ENCODE peak calls at places on chromosomes 5 and 9, in nine cellular contexts. One of them, this sample, is unnamed.
A peak's percentile ranks its signal among the peaks of the same experiment; 100 is the strongest.

GRCh38 chr5:173717959-173718358 is 101.5 kb upstream of the BOD1 start:
- DNase-seq in H7: no peak
- DNase-seq in NCI-H460: no peak
- DNase-seq in SK-N-SH: no peak
- DNase-seq in GM13977: no peak
- DNase-seq in GM12865: no peak
- DNase-seq in HEK293T: no peak
- DNase-seq in NCI-H1694 treated with DMSO at 0.1 percent for 48 hours: no peak
- DNase-seq in breast epithelium: no peak
- DNase-seq in this sample: peak; percentile 23

GRCh38 chr5:149795360-149795759 is 65.2 kb downstream of the PPARGC1B start:
- DNase-seq in GM12865: no peak
- DNase-seq in NCI-H1694 treated with DMSO at 0.1 percent for 48 hours: no peak
- DNase-seq in breast epithelium: no peak
- DNase-seq in NCI-H460: no peak
- DNase-seq in HEK293T: no peak
- DNase-seq in SK-N-SH: no peak
- DNase-seq in GM13977: no peak
- DNase-seq in H7: no peak
- DNase-seq in this sample: no peak

GRCh38 chr5:6495433-6496206 is 47.0 kb downstream of the UBE2QL1 start:
- DNase-seq in NCI-H460: no peak
- DNase-seq in SK-N-SH: no peak
- DNase-seq in NCI-H1694 treated with DMSO at 0.1 percent for 48 hours: no peak
- DNase-seq in GM13977: no peak
- DNase-seq in HEK293T: no peak
- DNase-seq in GM12865: no peak
- DNase-seq in breast epithelium: no peak
- DNase-seq in H7: no peak
- DNase-seq in this sample: no peak

GRCh38 chr5:142426129-142426641 is 101.4 kb upstream of the SPRY4 start:
- DNase-seq in SK-N-SH: no peak
- DNase-seq in breast epithelium: peak; percentile 41
- DNase-seq in GM13977: no peak
- DNase-seq in HEK293T: no peak
- DNase-seq in H7: no peak
- DNase-seq in NCI-H1694 treated with DMSO at 0.1 percent for 48 hours: no peak
- DNase-seq in NCI-H460: no peak
- DNase-seq in GM12865: no peak
- DNase-seq in this sample: no peak

GRCh38 chr5:28576022-28576421 is 1537.6 kb upstream of the CDH9 start:
- DNase-seq in GM13977: no peak
- DNase-seq in NCI-H460: no peak
- DNase-seq in breast epithelium: no peak
- DNase-seq in NCI-H1694 treated with DMSO at 0.1 percent for 48 hours: no peak
- DNase-seq in H7: peak; percentile 10
- DNase-seq in GM12865: no peak
- DNase-seq in HEK293T: peak; percentile 9
- DNase-seq in SK-N-SH: no peak
- DNase-seq in this sample: peak; percentile 66

GRCh38 chr9:3436629-3437028 is 89.2 kb downstream of the RFX3 start:
- DNase-seq in NCI-H460: no peak
- DNase-seq in HEK293T: no peak
- DNase-seq in H7: no peak
- DNase-seq in breast epithelium: no peak
- DNase-seq in GM13977: no peak
- DNase-seq in GM12865: no peak
- DNase-seq in NCI-H1694 treated with DMSO at 0.1 percent for 48 hours: peak; percentile 54
- DNase-seq in SK-N-SH: no peak
- DNase-seq in this sample: no peak

GRCh38 chr9:78312125-78312524 is 15.2 kb downstream of the PSAT1 start:
- DNase-seq in HEK293T: no peak
- DNase-seq in SK-N-SH: no peak
- DNase-seq in GM13977: no peak
- DNase-seq in breast epithelium: no peak
- DNase-seq in NCI-H460: no peak
- DNase-seq in H7: no peak
- DNase-seq in GM12865: no peak
- DNase-seq in NCI-H1694 treated with DMSO at 0.1 percent for 48 hours: no peak
- DNase-seq in this sample: no peak

GRCh38 chr5:111820072-111820471 is 63.1 kb upstream of the NREP start:
- DNase-seq in SK-N-SH: no peak
- DNase-seq in HEK293T: no peak
- DNase-seq in GM13977: no peak
- DNase-seq in NCI-H460: no peak
- DNase-seq in GM12865: no peak
- DNase-seq in breast epithelium: no peak
- DNase-seq in NCI-H1694 treated with DMSO at 0.1 percent for 48 hours: no peak
- DNase-seq in H7: no peak
- DNase-seq in this sample: no peak

GRCh38 chr5:140182803-140183367 is 7.9 kb downstream of the CYSTM1 start:
- DNase-seq in breast epithelium: no peak
- DNase-seq in GM12865: no peak
- DNase-seq in GM13977: no peak
- DNase-seq in HEK293T: no peak
- DNase-seq in SK-N-SH: no peak
- DNase-seq in NCI-H1694 treated with DMSO at 0.1 percent for 48 hours: no peak
- DNase-seq in H7: no peak
- DNase-seq in NCI-H460: no peak
- DNase-seq in this sample: peak; percentile 20

GRCh38 chr9:36748322-36748899 is 175.7 kb downstream of the MELK start:
- DNase-seq in GM12865: peak; percentile 38
- DNase-seq in H7: peak; percentile 87
- DNase-seq in HEK293T: peak; percentile 71
- DNase-seq in SK-N-SH: no peak
- DNase-seq in GM13977: peak; percentile 68
- DNase-seq in NCI-H1694 treated with DMSO at 0.1 percent for 48 hours: no peak
- DNase-seq in NCI-H460: peak; percentile 20
- DNase-seq in breast epithelium: no peak
- DNase-seq in this sample: peak; percentile 76

GRCh38 chr9:133842721-133843227 is 104.6 kb upstream of the SARDH start:
- DNase-seq in NCI-H460: no peak
- DNase-seq in GM13977: no peak
- DNase-seq in SK-N-SH: no peak
- DNase-seq in breast epithelium: no peak
- DNase-seq in HEK293T: no peak
- DNase-seq in NCI-H1694 treated with DMSO at 0.1 percent for 48 hours: peak; percentile 83
- DNase-seq in H7: peak; percentile 64
- DNase-seq in GM12865: no peak
- DNase-seq in this sample: no peak

GRCh38 chr5:126016256-126016655 is 407.0 kb upstream of the GRAMD2B start:
- DNase-seq in GM13977: no peak
- DNase-seq in HEK293T: no peak
- DNase-seq in GM12865: no peak
- DNase-seq in SK-N-SH: peak; percentile 33
- DNase-seq in NCI-H1694 treated with DMSO at 0.1 percent for 48 hours: peak; percentile 80
- DNase-seq in H7: no peak
- DNase-seq in breast epithelium: peak; percentile 36
- DNase-seq in NCI-H460: no peak
- DNase-seq in this sample: no peak

GRCh38 chr9:94697972-94698581 is 28.4 kb upstream of the AOPEP start:
- DNase-seq in HEK293T: peak; percentile 14
- DNase-seq in GM12865: no peak
- DNase-seq in H7: no peak
- DNase-seq in GM13977: no peak
- DNase-seq in SK-N-SH: no peak
- DNase-seq in NCI-H460: no peak
- DNase-seq in breast epithelium: no peak
- DNase-seq in NCI-H1694 treated with DMSO at 0.1 percent for 48 hours: no peak
- DNase-seq in this sample: peak; percentile 34

GRCh38 chr9:70902171-70902570 is 219.2 kb downstream of the TRPM3 start:
- DNase-seq in SK-N-SH: no peak
- DNase-seq in breast epithelium: no peak
- DNase-seq in NCI-H460: no peak
- DNase-seq in H7: no peak
- DNase-seq in GM13977: no peak
- DNase-seq in HEK293T: no peak
- DNase-seq in NCI-H1694 treated with DMSO at 0.1 percent for 48 hours: no peak
- DNase-seq in GM12865: no peak
- DNase-seq in this sample: no peak

GRCh38 chr5:174314261-174314660 is 268.8 kb downstream of the NSG2 start:
- DNase-seq in NCI-H1694 treated with DMSO at 0.1 percent for 48 hours: no peak
- DNase-seq in NCI-H460: no peak
- DNase-seq in SK-N-SH: no peak
- DNase-seq in HEK293T: no peak
- DNase-seq in GM13977: no peak
- DNase-seq in breast epithelium: no peak
- DNase-seq in GM12865: no peak
- DNase-seq in H7: no peak
- DNase-seq in this sample: no peak

GRCh38 chr9:23851024-23851629 is 25.1 kb upstream of the ELAVL2 start:
- DNase-seq in HEK293T: peak; percentile 64
- DNase-seq in H7: peak; percentile 79
- DNase-seq in GM13977: no peak
- DNase-seq in SK-N-SH: peak; percentile 57
- DNase-seq in NCI-H1694 treated with DMSO at 0.1 percent for 48 hours: peak; percentile 38
- DNase-seq in breast epithelium: no peak
- DNase-seq in NCI-H460: peak; percentile 25
- DNase-seq in GM12865: no peak
- DNase-seq in this sample: peak; percentile 74

GRCh38 chr9:116267021-116267420 is 113.4 kb downstream of the PAPPA start:
- DNase-seq in HEK293T: no peak
- DNase-seq in breast epithelium: no peak
- DNase-seq in H7: no peak
- DNase-seq in NCI-H1694 treated with DMSO at 0.1 percent for 48 hours: no peak
- DNase-seq in GM12865: no peak
- DNase-seq in GM13977: no peak
- DNase-seq in NCI-H460: no peak
- DNase-seq in SK-N-SH: no peak
- DNase-seq in this sample: no peak

GRCh38 chr9:98807070-98807810 is at the start of gene GALNT12:
- DNase-seq in NCI-H1694 treated with DMSO at 0.1 percent for 48 hours: peak; percentile 8
- DNase-seq in HEK293T: peak; percentile 47
- DNase-seq in H7: peak; percentile 93
- DNase-seq in NCI-H460: peak; percentile 26
- DNase-seq in GM12865: no peak
- DNase-seq in breast epithelium: no peak
- DNase-seq in SK-N-SH: peak; percentile 86
- DNase-seq in GM13977: peak; percentile 79
- DNase-seq in this sample: peak; percentile 81

GRCh38 chr5:144369001-144369400 is 198.3 kb downstream of the KCTD16 start:
- DNase-seq in SK-N-SH: no peak
- DNase-seq in NCI-H1694 treated with DMSO at 0.1 percent for 48 hours: no peak
- DNase-seq in breast epithelium: no peak
- DNase-seq in H7: no peak
- DNase-seq in GM12865: peak; percentile 15
- DNase-seq in NCI-H460: no peak
- DNase-seq in HEK293T: no peak
- DNase-seq in GM13977: no peak
- DNase-seq in this sample: no peak

GRCh38 chr5:157714480-157714879 is 16.7 kb upstream of the THG1L start:
- DNase-seq in GM13977: no peak
- DNase-seq in HEK293T: no peak
- DNase-seq in breast epithelium: no peak
- DNase-seq in GM12865: no peak
- DNase-seq in H7: no peak
- DNase-seq in NCI-H460: no peak
- DNase-seq in SK-N-SH: no peak
- DNase-seq in NCI-H1694 treated with DMSO at 0.1 percent for 48 hours: no peak
- DNase-seq in this sample: no peak

GRCh38 chr5:132776077-132776931 is 735 bp downstream of the SEPTIN8 start:
- DNase-seq in GM12865: no peak
- DNase-seq in GM13977: no peak
- DNase-seq in H7: peak; percentile 69
- DNase-seq in NCI-H1694 treated with DMSO at 0.1 percent for 48 hours: no peak
- DNase-seq in HEK293T: peak; percentile 65
- DNase-seq in NCI-H460: no peak
- DNase-seq in breast epithelium: no peak
- DNase-seq in SK-N-SH: peak; percentile 88
- DNase-seq in this sample: peak; percentile 54

GRCh38 chr9:126793686-126794417 is 11.0 kb upstream of the ZBTB43 start:
- DNase-seq in NCI-H460: no peak
- DNase-seq in breast epithelium: peak; percentile 9
- DNase-seq in HEK293T: no peak
- DNase-seq in NCI-H1694 treated with DMSO at 0.1 percent for 48 hours: no peak
- DNase-seq in SK-N-SH: no peak
- DNase-seq in GM12865: no peak
- DNase-seq in GM13977: no peak
- DNase-seq in H7: no peak
- DNase-seq in this sample: no peak

GRCh38 chr5:128469924-128470323 is 68.1 kb downstream of the FBN2 start:
- DNase-seq in NCI-H460: no peak
- DNase-seq in H7: no peak
- DNase-seq in breast epithelium: no peak
- DNase-seq in HEK293T: no peak
- DNase-seq in GM13977: no peak
- DNase-seq in GM12865: no peak
- DNase-seq in SK-N-SH: no peak
- DNase-seq in NCI-H1694 treated with DMSO at 0.1 percent for 48 hours: no peak
- DNase-seq in this sample: no peak

GRCh38 chr9:75238311-75238976 is 150.1 kb downstream of the OSTF1 start:
- DNase-seq in HEK293T: peak; percentile 57
- DNase-seq in GM12865: peak; percentile 63
- DNase-seq in SK-N-SH: peak; percentile 32
- DNase-seq in NCI-H1694 treated with DMSO at 0.1 percent for 48 hours: peak; percentile 6
- DNase-seq in GM13977: peak; percentile 28
- DNase-seq in breast epithelium: no peak
- DNase-seq in H7: peak; percentile 28
- DNase-seq in NCI-H460: peak; percentile 66
- DNase-seq in this sample: peak; percentile 87

GRCh38 chr5:102561894-102562760 is 63.3 kb upstream of the SLCO6A1 start:
- DNase-seq in H7: peak; percentile 18
- DNase-seq in NCI-H1694 treated with DMSO at 0.1 percent for 48 hours: no peak
- DNase-seq in SK-N-SH: no peak
- DNase-seq in NCI-H460: peak; percentile 17
- DNase-seq in HEK293T: peak; percentile 53
- DNase-seq in breast epithelium: no peak
- DNase-seq in GM12865: peak; percentile 57
- DNase-seq in GM13977: no peak
- DNase-seq in this sample: peak; percentile 91

GRCh38 chr5:172939561-172939960 is 19.7 kb upstream of the RPL26L1 start:
- DNase-seq in NCI-H460: no peak
- DNase-seq in HEK293T: no peak
- DNase-seq in H7: no peak
- DNase-seq in SK-N-SH: no peak
- DNase-seq in GM13977: no peak
- DNase-seq in GM12865: no peak
- DNase-seq in breast epithelium: no peak
- DNase-seq in NCI-H1694 treated with DMSO at 0.1 percent for 48 hours: peak; percentile 36
- DNase-seq in this sample: peak; percentile 33

GRCh38 chr9:84970432-84970831 is 300.9 kb downstream of the NTRK2 start:
- DNase-seq in NCI-H460: peak; percentile 38
- DNase-seq in GM12865: no peak
- DNase-seq in HEK293T: no peak
- DNase-seq in GM13977: no peak
- DNase-seq in H7: no peak
- DNase-seq in NCI-H1694 treated with DMSO at 0.1 percent for 48 hours: no peak
- DNase-seq in SK-N-SH: no peak
- DNase-seq in breast epithelium: no peak
- DNase-seq in this sample: no peak

GRCh38 chr5:2710910-2711309 is 40.6 kb downstream of the IRX2 start:
- DNase-seq in breast epithelium: no peak
- DNase-seq in SK-N-SH: no peak
- DNase-seq in GM13977: no peak
- DNase-seq in GM12865: no peak
- DNase-seq in NCI-H1694 treated with DMSO at 0.1 percent for 48 hours: no peak
- DNase-seq in NCI-H460: no peak
- DNase-seq in H7: peak; percentile 70
- DNase-seq in HEK293T: no peak
- DNase-seq in this sample: peak; percentile 36

GRCh38 chr9:131469951-131470350 is 32.8 kb upstream of the POMT1 start:
- DNase-seq in H7: no peak
- DNase-seq in NCI-H1694 treated with DMSO at 0.1 percent for 48 hours: no peak
- DNase-seq in GM12865: no peak
- DNase-seq in SK-N-SH: no peak
- DNase-seq in breast epithelium: no peak
- DNase-seq in GM13977: no peak
- DNase-seq in NCI-H460: no peak
- DNase-seq in HEK293T: no peak
- DNase-seq in this sample: no peak

GRCh38 chr5:109740329-109740728 is 50.6 kb downstream of the MAN2A1 start:
- DNase-seq in breast epithelium: peak; percentile 25
- DNase-seq in NCI-H1694 treated with DMSO at 0.1 percent for 48 hours: no peak
- DNase-seq in SK-N-SH: no peak
- DNase-seq in GM12865: peak; percentile 75
- DNase-seq in H7: no peak
- DNase-seq in HEK293T: no peak
- DNase-seq in NCI-H460: no peak
- DNase-seq in GM13977: peak; percentile 5
- DNase-seq in this sample: peak; percentile 18

This sample was measured in GM23338.